ENCODE peak calls at places on chromosomes 5 and 9, in six cellular contexts. Z, O, E, L, U and J are unnamed samples.

GRCh38 chr5:139705655-139706587 is 57.8 kb downstream of the CXXC5 start:
- DNase-seq in Z (no peak), O (no peak), E (no peak), L (no peak), U (no peak), J (no peak)

GRCh38 chr5:150848271-150848670 is 1.9 kb downstream of the IRGM start:
- DNase-seq in Z (no peak), O (no peak), E (no peak), L (no peak), U (peak), J (no peak)

GRCh38 chr9:35051069-35051967 is 21.1 kb downstream of the VCP start:
- DNase-seq in Z (peak), O (no peak), E (no peak), L (peak), U (peak), J (no peak)

GRCh38 chr5:66561366-66561990 is 34.7 kb upstream of the MAST4 start:
- DNase-seq in Z (no peak), O (no peak), E (no peak), L (no peak), U (no peak), J (no peak)

GRCh38 chr5:68749648-68750047 is 344.2 kb upstream of the SLC30A5 start:
- DNase-seq in Z (no peak), O (no peak), E (no peak), L (no peak), U (peak), J (no peak)

GRCh38 chr9:120524038-120524437 is 55.9 kb downstream of the CDK5RAP2 start:
- DNase-seq in Z (no peak), O (no peak), E (no peak), L (no peak), U (no peak), J (no peak)

GRCh38 chr5:141650851-141651727 is at the start of gene FCHSD1:
- DNase-seq in Z (peak), O (peak), E (peak), L (peak), U (peak), J (no peak)

GRCh38 chr5:177468329-177469058 is 4.9 kb downstream of the DBN1 start:
- DNase-seq in Z (no peak), O (no peak), E (no peak), L (no peak), U (peak), J (no peak)

GRCh38 chr9:14095272-14095671 is 218.7 kb downstream of the NFIB start:
- DNase-seq in Z (no peak), O (no peak), E (no peak), L (no peak), U (no peak), J (no peak)

GRCh38 chr9:118644066-118644465 is 725.2 kb downstream of the BRINP1 start:
- DNase-seq in Z (no peak), O (no peak), E (no peak), L (no peak), U (no peak), J (no peak)

GRCh38 chr5:5331838-5332237 is 90.6 kb upstream of the ICE1 start:
- DNase-seq in Z (peak), O (no peak), E (no peak), L (no peak), U (no peak), J (peak)

GRCh38 chr5:68225188-68225910 is 9.8 kb downstream of the PIK3R1 start:
- DNase-seq in Z (peak), O (no peak), E (peak), L (no peak), U (no peak), J (no peak)

GRCh38 chr9:136791466-136792276 is 527 bp downstream of the TMEM141 start:
- DNase-seq in Z (peak), O (no peak), E (peak), L (peak), U (peak), J (no peak)

GRCh38 chr5:131281133-131281867 is 17.4 kb downstream of the CDC42SE2 start:
- DNase-seq in Z (no peak), O (no peak), E (no peak), L (no peak), U (peak), J (no peak)